ENCODE peak calls at places on chromosomes 11 and 22, in seven cellular contexts. One of them, this sample, is unnamed.

GRCh38 chr11:85464283-85464682 is 162.9 kb downstream of the DLG2 start:
- DNase-seq in GM12878: no peak
- DNase-seq in K562: no peak
- DNase-seq in suprapubic skin: no peak
- DNase-seq in HCT116: no peak
- DNase-seq in spleen: no peak
- DNase-seq in breast epithelium: no peak
- DNase-seq in this sample: no peak

GRCh38 chr11:121113611-121114010 is 12.6 kb downstream of the TECTA start:
- DNase-seq in spleen: no peak
- DNase-seq in HCT116: no peak
- DNase-seq in suprapubic skin: no peak
- DNase-seq in GM12878: no peak
- DNase-seq in breast epithelium: no peak
- DNase-seq in K562: no peak
- DNase-seq in this sample: no peak

GRCh38 chr22:20583471-20583922 is 76.1 kb downstream of the MED15 start:
- DNase-seq in HCT116: no peak
- DNase-seq in suprapubic skin: no peak
- DNase-seq in spleen: peak
- DNase-seq in K562: no peak
- DNase-seq in breast epithelium: no peak
- DNase-seq in GM12878: no peak
- DNase-seq in this sample: no peak

GRCh38 chr11:59559886-59560285 is 48.5 kb downstream of the OR4D9 start:
- DNase-seq in K562: no peak
- DNase-seq in spleen: no peak
- DNase-seq in GM12878: no peak
- DNase-seq in breast epithelium: peak
- DNase-seq in suprapubic skin: no peak
- DNase-seq in HCT116: no peak
- DNase-seq in this sample: no peak

GRCh38 chr11:45098929-45099328 is 47.5 kb upstream of the PRDM11 start:
- DNase-seq in suprapubic skin: peak
- DNase-seq in spleen: no peak
- DNase-seq in GM12878: no peak
- DNase-seq in K562: no peak
- DNase-seq in HCT116: no peak
- DNase-seq in breast epithelium: no peak
- DNase-seq in this sample: peak

GRCh38 chr11:14894657-14895598 is 2.9 kb upstream of the CYP2R1 start:
- DNase-seq in K562: peak
- DNase-seq in suprapubic skin: no peak
- DNase-seq in breast epithelium: no peak
- DNase-seq in HCT116: no peak
- DNase-seq in spleen: peak
- DNase-seq in GM12878: no peak
- DNase-seq in this sample: no peak

GRCh38 chr11:122735031-122735430 is 79.5 kb downstream of the UBASH3B start:
- DNase-seq in spleen: no peak
- DNase-seq in breast epithelium: no peak
- DNase-seq in suprapubic skin: no peak
- DNase-seq in K562: no peak
- DNase-seq in HCT116: no peak
- DNase-seq in GM12878: no peak
- DNase-seq in this sample: no peak

GRCh38 chr11:36702330-36703054 is 104.5 kb upstream of the RAG2 start:
- DNase-seq in suprapubic skin: no peak
- DNase-seq in breast epithelium: no peak
- DNase-seq in HCT116: peak
- DNase-seq in GM12878: peak
- DNase-seq in spleen: no peak
- DNase-seq in K562: peak
- DNase-seq in this sample: no peak

GRCh38 chr22:20765938-20766337 is 8.0 kb upstream of the SERPIND1 start:
- DNase-seq in breast epithelium: no peak
- DNase-seq in HCT116: no peak
- DNase-seq in K562: no peak
- DNase-seq in suprapubic skin: no peak
- DNase-seq in spleen: no peak
- DNase-seq in GM12878: no peak
- DNase-seq in this sample: no peak

GRCh38 chr11:115503886-115504278 is 333 bp downstream of the CADM1 start:
- DNase-seq in HCT116: no peak
- DNase-seq in K562: no peak
- DNase-seq in suprapubic skin: no peak
- DNase-seq in GM12878: no peak
- DNase-seq in spleen: peak
- DNase-seq in breast epithelium: no peak
- DNase-seq in this sample: no peak

GRCh38 chr11:6473481-6474422 is at the start of gene TRIM3:
- DNase-seq in spleen: peak
- DNase-seq in K562: peak
- DNase-seq in GM12878: no peak
- DNase-seq in breast epithelium: peak
- DNase-seq in HCT116: peak
- DNase-seq in suprapubic skin: peak
- DNase-seq in this sample: no peak
- TF ChIP-seq CTCF in spleen: no peak
- TF ChIP-seq CTCF in K562: peak
- TF ChIP-seq CTCF in GM12878: no peak
- TF ChIP-seq CTCF in breast epithelium: no peak
- TF ChIP-seq CTCF in HCT116: no peak
- TF ChIP-seq CTCF in suprapubic skin: no peak
- TF ChIP-seq CTCF in this sample: no peak

GRCh38 chr11:133953999-133954398 is 2.8 kb downstream of the IGSF9B start:
- DNase-seq in spleen: no peak
- DNase-seq in K562: no peak
- DNase-seq in GM12878: no peak
- DNase-seq in suprapubic skin: no peak
- DNase-seq in HCT116: no peak
- DNase-seq in breast epithelium: no peak
- DNase-seq in this sample: no peak

GRCh38 chr11:133955945-133956421 is 785 bp downstream of the IGSF9B start:
- DNase-seq in spleen: no peak
- DNase-seq in breast epithelium: no peak
- DNase-seq in HCT116: no peak
- DNase-seq in K562: no peak
- DNase-seq in GM12878: no peak
- DNase-seq in suprapubic skin: no peak
- DNase-seq in this sample: no peak

GRCh38 chr11:133955091-133955846 is 1.5 kb downstream of the IGSF9B start:
- DNase-seq in GM12878: no peak
- DNase-seq in HCT116: no peak
- DNase-seq in breast epithelium: no peak
- DNase-seq in K562: no peak
- DNase-seq in suprapubic skin: no peak
- DNase-seq in spleen: no peak
- DNase-seq in this sample: no peak

GRCh38 chr11:133957926-133958325 is 1.2 kb upstream of the IGSF9B start:
- DNase-seq in GM12878: no peak
- DNase-seq in K562: no peak
- DNase-seq in HCT116: no peak
- DNase-seq in suprapubic skin: no peak
- DNase-seq in breast epithelium: no peak
- DNase-seq in spleen: no peak
- DNase-seq in this sample: no peak

GRCh38 chr11:133956650-133957633 is at the start of gene IGSF9B:
- DNase-seq in suprapubic skin: no peak
- DNase-seq in spleen: peak
- DNase-seq in K562: peak
- DNase-seq in breast epithelium: peak
- DNase-seq in GM12878: peak
- DNase-seq in HCT116: peak
- DNase-seq in this sample: peak
- TF ChIP-seq POLR2AphosphoS5 in suprapubic skin: no peak
- TF ChIP-seq POLR2AphosphoS5 in spleen: peak
- TF ChIP-seq POLR2AphosphoS5 in K562: no peak
- TF ChIP-seq POLR2AphosphoS5 in breast epithelium: no peak
- TF ChIP-seq POLR2AphosphoS5 in GM12878: no peak
- TF ChIP-seq POLR2AphosphoS5 in HCT116: peak
- TF ChIP-seq POLR2AphosphoS5 in this sample: no peak

GRCh38 chr11:1548221-1549070 is 23.6 kb downstream of the DUSP8 start:
- DNase-seq in GM12878: no peak
- DNase-seq in HCT116: peak
- DNase-seq in spleen: no peak
- DNase-seq in suprapubic skin: no peak
- DNase-seq in K562: no peak
- DNase-seq in breast epithelium: peak
- DNase-seq in this sample: no peak
- TF ChIP-seq POLR2A in GM12878: no peak
- TF ChIP-seq POLR2A in HCT116: peak
- TF ChIP-seq POLR2A in spleen: no peak
- TF ChIP-seq POLR2A in suprapubic skin: no peak
- TF ChIP-seq POLR2A in K562: no peak
- TF ChIP-seq POLR2A in breast epithelium: no peak
- TF ChIP-seq POLR2A in this sample: no peak

GRCh38 chr11:65773784-65774411 is 6.9 kb downstream of the AP5B1 start:
- DNase-seq in GM12878: no peak
- DNase-seq in suprapubic skin: peak
- DNase-seq in breast epithelium: peak
- DNase-seq in spleen: no peak
- DNase-seq in HCT116: no peak
- DNase-seq in K562: no peak
- DNase-seq in this sample: no peak
- TF ChIP-seq CTCF in GM12878: no peak
- TF ChIP-seq CTCF in suprapubic skin: no peak
- TF ChIP-seq CTCF in breast epithelium: no peak
- TF ChIP-seq CTCF in spleen: no peak
- TF ChIP-seq CTCF in HCT116: peak
- TF ChIP-seq CTCF in K562: no peak
- TF ChIP-seq CTCF in this sample: no peak

DNA sequence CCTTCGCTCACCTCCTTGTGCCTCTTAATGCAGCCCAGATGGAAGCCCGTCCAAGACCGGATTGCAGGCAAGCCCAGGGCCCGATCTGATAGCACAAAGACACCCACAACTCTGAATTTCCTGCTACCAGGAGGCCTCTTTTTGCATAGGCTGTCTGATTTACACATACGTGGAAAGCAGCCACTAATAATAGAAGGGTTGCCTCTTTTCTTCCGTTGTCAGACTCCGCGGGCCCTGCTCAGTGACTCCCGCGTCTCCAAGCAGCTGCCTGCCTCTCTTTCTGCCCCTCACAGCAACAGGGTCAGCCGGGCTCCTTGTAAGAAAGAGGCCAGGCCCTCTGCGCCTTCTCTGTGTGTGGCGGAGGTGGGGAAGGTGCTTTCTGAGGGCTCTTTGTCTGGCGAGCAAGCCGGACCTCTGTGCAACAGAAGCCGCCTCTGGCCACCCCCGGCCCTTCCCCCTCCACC is 26.7 kb downstream of the FLI1 start:
- DNase-seq in K562: no peak
- DNase-seq in breast epithelium: no peak
- DNase-seq in GM12878: no peak
- DNase-seq in suprapubic skin: no peak
- DNase-seq in spleen: peak
- DNase-seq in HCT116: no peak
- DNase-seq in this sample: no peak
- TF ChIP-seq POLR2AphosphoS5 in K562: no peak
- TF ChIP-seq POLR2AphosphoS5 in breast epithelium: no peak
- TF ChIP-seq POLR2AphosphoS5 in GM12878: peak
- TF ChIP-seq POLR2AphosphoS5 in suprapubic skin: no peak
- TF ChIP-seq POLR2AphosphoS5 in spleen: peak
- TF ChIP-seq POLR2AphosphoS5 in HCT116: no peak
- TF ChIP-seq POLR2AphosphoS5 in this sample: no peak

This sample was measured in vagina.